ENCODE peak calls at places on chromosomes 3 and 15, in five cellular contexts. B is body of pancreas; L is left lung; Y is CD8-positive, alpha-beta T cell; Z is psoas muscle. E is an unnamed sample.

GRCh38 chr3:28476764-28477163 is 128.1 kb upstream of the AZI2 start:
- ATAC-seq in Z (no peak), L (no peak), Y (no peak), B (no peak), E (no peak)

GRCh38 chr3:53845103-53845880 is 927 bp downstream of the CHDH start:
- ATAC-seq in L (peak; percentile 71), Y (no peak), B (peak; percentile 39), Z (peak; percentile 74), E (peak; percentile 53)

GRCh38 chr3:160150066-160150465 is 75.2 kb upstream of the C3orf80 start:
- ATAC-seq in B (no peak), Z (no peak), L (no peak), Y (no peak), E (no peak)

GRCh38 chr3:3089017-3089416 is 21.2 kb downstream of the IL5RA start:
- ATAC-seq in B (no peak), L (no peak), Z (no peak), Y (no peak), E (no peak)

GRCh38 chr15:61118885-61119284 is 110.2 kb downstream of the RORA start:
- ATAC-seq in Z (no peak), Y (no peak), L (no peak), B (no peak), E (no peak)

GRCh38 chr3:138491971-138492370 is 57.6 kb downstream of the ESYT3 start:
- ATAC-seq in Z (no peak), B (no peak), Y (no peak), L (no peak), E (no peak)

GRCh38 chr3:61807865-61808276 is 246.5 kb downstream of the PTPRG start:
- ATAC-seq in Z (no peak), L (peak; percentile 74), Y (no peak), B (no peak), E (no peak)

GRCh38 chr3:68893600-68894239 is 38.6 kb downstream of the TAFA4 start:
- ATAC-seq in Z (no peak), Y (no peak), B (no peak), L (peak; percentile 61), E (no peak)

GRCh38 chr3:132432639-132433038 is 15.3 kb downstream of the DNAJC13 start:
- ATAC-seq in Z (no peak), B (peak; percentile 55), L (peak; percentile 82), Y (peak; percentile 69), E (no peak)

GRCh38 chr3:14541646-14542045 is 1.5 kb upstream of the GRIP2 start:
- ATAC-seq in Z (no peak), L (no peak), B (no peak), Y (no peak), E (no peak)

GRCh38 chr15:59001946-59002345 is 14.5 kb downstream of the RNF111 start:
- ATAC-seq in Z (no peak), L (no peak), B (no peak), Y (no peak), E (no peak)

GRCh38 chr3:156751461-156752025 is 74.6 kb upstream of the LEKR1 start:
- ATAC-seq in Z (peak; percentile 36), Y (no peak), B (no peak), L (peak; percentile 43), E (peak; percentile 67)

GRCh38 chr15:94324835-94325767 is 93.7 kb downstream of the MCTP2 start:
- ATAC-seq in L (no peak), B (no peak), Z (no peak), Y (peak; percentile 67), E (no peak)

DNA sequence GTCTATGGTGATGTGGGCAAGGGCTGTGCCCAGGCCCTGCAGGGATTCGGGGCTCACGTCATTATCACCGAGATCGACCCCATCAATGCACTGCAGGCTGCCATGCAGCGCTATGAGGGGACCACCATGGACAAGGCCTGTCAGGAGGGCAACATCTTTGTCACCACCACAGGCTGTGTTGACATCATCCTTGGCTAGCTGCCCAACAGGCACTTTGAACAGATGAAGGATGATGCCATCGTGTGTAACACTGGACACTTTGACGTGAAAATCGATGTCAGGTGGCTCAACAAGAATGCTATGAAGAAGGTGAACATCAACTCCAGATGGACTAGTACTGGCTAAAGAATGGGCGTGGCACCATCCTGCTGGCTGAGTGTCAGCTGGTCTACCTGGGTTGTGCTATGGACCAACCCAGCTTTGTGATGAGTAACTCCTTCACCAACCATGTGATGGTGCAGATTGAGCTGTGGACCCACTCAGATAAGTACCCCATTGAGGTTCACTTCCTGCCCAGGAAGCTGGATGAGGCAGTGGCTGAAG is 6.1 kb upstream of the USP8 start:
- ATAC-seq in B (no peak), Z (no peak), L (no peak), Y (no peak), E (no peak)
- H3K27me3 ChIP-seq in B (no peaks in the 10 kb centered on the region), Z (no peaks in the 10 kb centered on the region), L (no peaks in the 10 kb centered on the region), Y (no peaks in the 10 kb centered on the region), E (peaks cover 7% of the 10 kb centered on the region)

DNA sequence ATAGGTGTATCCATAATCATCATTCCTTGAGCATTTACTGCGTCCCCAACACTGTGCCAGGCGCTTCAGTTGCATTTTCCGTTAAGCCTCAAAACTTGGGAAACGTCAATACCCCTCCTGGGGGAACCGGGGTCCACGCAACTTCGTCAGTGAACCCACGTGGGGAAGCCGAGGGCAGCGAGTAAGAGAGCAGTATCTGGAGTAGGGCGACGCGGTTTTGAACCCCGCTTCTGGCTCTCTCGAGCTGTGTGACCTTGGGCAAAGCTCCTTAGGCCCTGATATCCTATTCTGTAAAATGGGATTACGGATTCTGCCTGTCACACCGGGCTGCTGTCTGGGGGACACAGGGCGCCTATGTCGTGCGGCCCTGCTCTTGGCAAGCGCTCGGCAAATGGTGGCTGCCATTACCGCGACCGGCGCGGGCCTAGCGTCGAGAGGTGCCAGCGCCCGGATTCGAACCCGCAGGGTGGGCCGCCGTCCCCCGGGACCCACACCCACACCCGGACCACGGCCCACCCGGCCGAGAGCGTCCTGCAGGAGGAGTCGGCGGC is 590 bp downstream of the POLG start:
- ATAC-seq in L (no peak), B (peak; percentile 3), Z (peak; percentile 26), Y (no peak), E (no peak)
- H3K4me1 ChIP-seq in L (peaks cover 30% of the 10 kb centered on the region), B (peaks cover 54% of the 10 kb centered on the region), Z (peaks cover 43% of the 10 kb centered on the region), Y (peaks cover 63% of the 10 kb centered on the region), E (peaks cover 14% of the 10 kb centered on the region)

GRCh38 chr3:148079370-148079769 is 618.3 kb upstream of the AGTR1 start:
- ATAC-seq in Y (no peak), Z (no peak), B (no peak), L (no peak), E (no peak)

GRCh38 chr3:148075829-148076716 is 621.6 kb upstream of the AGTR1 start:
- ATAC-seq in L (peak; percentile 73), Z (no peak), Y (no peak), B (no peak), E (no peak)

GRCh38 chr3:148077951-148078350 is 619.8 kb upstream of the AGTR1 start:
- ATAC-seq in L (no peak), Y (no peak), Z (no peak), B (no peak), E (no peak)

GRCh38 chr3:148077318-148077923 is 620.3 kb upstream of the AGTR1 start:
- ATAC-seq in L (peak; percentile 56), Y (no peak), Z (no peak), B (no peak), E (no peak)

GRCh38 chr3:148078659-148079058 is 619.0 kb upstream of the AGTR1 start:
- ATAC-seq in L (peak; percentile 27), B (no peak), Z (no peak), Y (no peak), E (no peak)
- H3K27ac ChIP-seq in L (no peak overlapping the region), B (no peak overlapping the region), Z (no peak overlapping the region), Y (no peak overlapping the region), E (no peak overlapping the region)

GRCh38 chr15:52789601-52790165 is 453 bp downstream of the ONECUT1 start:
- ATAC-seq in Z (peak; percentile 15), Y (peak; percentile 41), B (peak; percentile 9), L (peak; percentile 9), E (no peak)
- H3K27me3 ChIP-seq in Z (peaks cover 58% of the 10 kb centered on the region), Y (peaks cover 34% of the 10 kb centered on the region), B (no peaks in the 10 kb centered on the region), L (peaks cover 91% of the 10 kb centered on the region), E (peaks cover 100% of the 10 kb centered on the region)

DNA sequence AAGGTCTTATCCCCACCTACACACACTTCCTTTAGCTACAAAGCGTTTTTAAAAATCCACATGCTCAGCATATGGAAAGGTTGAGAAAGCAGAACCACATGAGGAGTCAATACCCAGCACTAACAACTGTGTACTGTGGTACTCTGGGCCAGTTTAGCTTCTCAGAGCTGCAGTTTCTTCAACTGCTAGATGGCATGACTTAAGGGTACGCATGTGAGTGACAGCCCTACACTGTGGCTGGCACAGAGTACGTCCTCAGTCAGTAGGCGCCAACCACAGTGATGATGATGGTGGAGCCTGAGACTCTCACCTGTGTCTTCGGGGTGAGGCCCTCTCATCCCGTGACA is 17.4 kb downstream of the CCDC12 start:
- ATAC-seq in Z (peak; percentile 19), B (no peak), L (no peak), Y (peak; percentile 82), E (no peak)
- H3K4me1 ChIP-seq in Z (peaks cover 63% of the 10 kb centered on the region), B (peaks cover 81% of the 10 kb centered on the region), L (peaks cover 30% of the 10 kb centered on the region), Y (peaks cover 76% of the 10 kb centered on the region), E (peaks cover 87% of the 10 kb centered on the region)

GRCh38 chr15:56963126-56963525 is 44.7 kb downstream of the TCF12 start:
- ATAC-seq in Z (no peak), B (no peak), Y (no peak), L (no peak), E (no peak)
- H3K27ac ChIP-seq in Z (no peak overlapping the region), B (no peak overlapping the region), Y (no peak overlapping the region), L (no peak overlapping the region), E (no peak overlapping the region)

GRCh38 chr3:133779626-133780203 is 25.9 kb upstream of the SRPRB start:
- ATAC-seq in Z (no peak), Y (no peak), L (no peak), B (no peak), E (no peak)
- H3K27me3 ChIP-seq in Z (peaks cover 1% of the 10 kb centered on the region), Y (no peaks in the 10 kb centered on the region), L (no peaks in the 10 kb centered on the region), B (no peaks in the 10 kb centered on the region), E (peaks cover 14% of the 10 kb centered on the region)

GRCh38 chr3:10189557-10190374 is 25.0 kb downstream of the IRAK2 start:
- ATAC-seq in B (peak; percentile 19), Z (peak; percentile 62), L (peak; percentile 61), Y (no peak), E (peak; percentile 77)
- H3K4me1 ChIP-seq in B (peaks cover 74% of the 10 kb centered on the region), Z (peaks cover 61% of the 10 kb centered on the region), L (peaks cover 38% of the 10 kb centered on the region), Y (peaks cover 82% of the 10 kb centered on the region), E (peaks cover 23% of the 10 kb centered on the region)